ENCODE peak calls at places on chromosome 10, in four cellular contexts. G is pancreas, J is left ventricle myocardium inferior, I is neural crest cell. C is an unnamed sample.

GRCh38 chr10:133130602-133131001 is 29.4 kb upstream of the KNDC1 start:
- DNase-seq in I (no peak), G (no peak), J (peak), C (no peak)

GRCh38 chr10:103881420-103882284 is 26.3 kb upstream of the SH3PXD2A start:
- DNase-seq in G (no peak), J (peak), I (no peak), C (no peak)

GRCh38 chr10:86374664-86375063 is 8.1 kb upstream of the GRID1 start:
- DNase-seq in G (no peak), I (no peak), J (no peak), C (no peak)

GRCh38 chr10:113362645-113363091 is 190.2 kb upstream of the HABP2 start:
- DNase-seq in J (no peak), I (no peak), G (no peak), C (no peak)

GRCh38 chr10:110171032-110171431 is 36.4 kb upstream of the MXI1 start:
- DNase-seq in G (no peak), I (no peak), J (no peak), C (no peak)

GRCh38 chr10:71213127-71213616 is 802 bp downstream of the UNC5B start:
- DNase-seq in J (peak), G (peak), I (no peak), C (no peak)

GRCh38 chr10:6039711-6040110 is 22.5 kb downstream of the IL2RA start:
- DNase-seq in G (no peak), J (no peak), I (no peak), C (no peak)

GRCh38 chr10:47031251-47031952 is 120.2 kb downstream of the PTPN20 start:
- DNase-seq in G (no peak), I (no peak), J (no peak), C (no peak)

GRCh38 chr10:22544325-22545068 is 169.9 kb downstream of the PIP4K2A start:
- DNase-seq in I (no peak), G (no peak), J (no peak), C (no peak)

DNA sequence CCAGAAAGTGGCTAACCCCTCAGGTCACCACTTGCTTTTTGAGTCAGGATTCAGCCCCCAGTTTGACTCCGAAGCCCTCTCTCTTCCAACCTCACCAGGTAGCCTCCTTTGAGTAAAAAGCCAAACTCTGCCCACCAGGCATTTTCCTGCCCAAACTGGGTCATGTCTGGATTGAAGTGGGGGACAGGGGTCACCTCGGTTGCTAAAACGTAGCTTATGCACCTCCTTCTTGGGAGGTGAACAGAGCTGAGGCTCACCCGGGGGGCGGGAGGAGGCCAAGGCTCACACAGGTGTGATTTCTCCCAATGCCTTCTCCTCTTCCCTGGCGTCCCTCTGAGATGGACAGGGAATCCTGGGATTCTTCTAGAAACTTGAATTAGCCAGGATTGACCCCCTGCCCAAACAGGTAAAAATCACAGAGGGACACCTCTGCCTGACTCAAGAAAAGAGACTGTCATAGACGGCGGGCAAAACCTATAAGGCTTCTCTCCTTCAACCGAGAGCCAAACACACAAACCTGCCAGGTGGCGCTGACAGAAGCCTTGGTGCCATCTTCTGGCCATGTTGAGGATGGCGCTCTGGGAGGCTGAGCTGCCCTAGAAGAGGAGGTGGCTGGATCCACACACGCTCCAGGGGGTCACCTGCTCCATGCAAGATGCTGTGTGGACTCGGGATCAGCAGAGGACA is 51.6 kb downstream of the PRLHR start:
- DNase-seq in G (peak), J (peak), I (peak), C (no peak)
- TF ChIP-seq CTCF in G (peak), J (peak), I (peak), C (peak)

GRCh38 chr10:123153486-123154091 is 613 bp upstream of the BUB3 start:
- DNase-seq in G (no peak), J (no peak), I (no peak), C (no peak)

GRCh38 chr10:123156091-123156490 is 1.9 kb downstream of the BUB3 start:
- DNase-seq in G (no peak), I (no peak), J (no peak), C (no peak)

GRCh38 chr10:123157210-123157609 is 3.0 kb downstream of the BUB3 start:
- DNase-seq in J (no peak), G (no peak), I (no peak), C (no peak)

GRCh38 chr10:123154943-123155505 is 822 bp downstream of the BUB3 start:
- DNase-seq in J (no peak), G (no peak), I (no peak), C (no peak)

DNA sequence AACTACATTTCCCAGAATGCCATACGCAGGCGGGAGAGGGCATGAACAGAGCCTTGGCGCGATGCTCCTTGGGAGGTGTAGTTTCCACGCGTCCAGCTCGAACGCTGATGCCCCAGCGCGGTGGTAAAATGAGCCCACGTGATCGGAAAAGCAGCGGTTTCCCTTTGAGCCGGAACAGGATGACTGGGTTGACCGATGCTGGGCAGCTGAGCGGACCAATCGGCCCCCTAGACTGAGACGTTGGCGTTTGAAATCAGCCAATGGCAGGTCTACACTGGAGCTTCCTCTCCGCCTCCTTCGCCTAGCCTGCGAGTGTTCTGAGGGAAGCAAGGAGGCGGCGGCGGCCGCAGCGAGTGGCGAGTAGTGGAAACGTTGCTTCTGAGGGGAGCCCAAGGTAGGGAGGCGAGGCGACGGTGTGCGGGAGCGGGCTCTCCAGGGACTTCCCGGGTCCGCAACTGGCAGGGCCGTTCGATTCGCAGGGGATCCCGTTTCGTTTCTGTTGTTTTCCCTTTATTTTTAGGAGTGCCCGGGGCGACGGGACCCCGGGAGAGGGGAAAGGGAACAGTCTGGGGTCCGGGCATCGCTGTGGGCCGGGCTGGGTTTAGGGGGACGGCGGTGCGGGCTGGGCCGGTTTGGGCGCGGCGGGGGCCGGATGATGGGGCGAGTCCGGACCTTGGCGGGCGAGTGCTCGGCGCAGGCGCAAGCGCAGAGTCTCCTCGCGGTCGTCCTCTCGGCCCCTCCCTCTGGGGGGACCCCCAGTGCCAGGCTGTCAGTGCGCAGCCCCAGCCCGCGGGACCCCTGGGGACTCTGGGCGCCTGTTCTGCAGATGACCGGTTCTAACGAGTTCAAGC is at the start of gene BUB3:
- DNase-seq in G (peak), J (peak), I (peak), C (peak)
- TF ChIP-seq CTCF in G (peak), J (peak), I (peak), C (peak)

DNA sequence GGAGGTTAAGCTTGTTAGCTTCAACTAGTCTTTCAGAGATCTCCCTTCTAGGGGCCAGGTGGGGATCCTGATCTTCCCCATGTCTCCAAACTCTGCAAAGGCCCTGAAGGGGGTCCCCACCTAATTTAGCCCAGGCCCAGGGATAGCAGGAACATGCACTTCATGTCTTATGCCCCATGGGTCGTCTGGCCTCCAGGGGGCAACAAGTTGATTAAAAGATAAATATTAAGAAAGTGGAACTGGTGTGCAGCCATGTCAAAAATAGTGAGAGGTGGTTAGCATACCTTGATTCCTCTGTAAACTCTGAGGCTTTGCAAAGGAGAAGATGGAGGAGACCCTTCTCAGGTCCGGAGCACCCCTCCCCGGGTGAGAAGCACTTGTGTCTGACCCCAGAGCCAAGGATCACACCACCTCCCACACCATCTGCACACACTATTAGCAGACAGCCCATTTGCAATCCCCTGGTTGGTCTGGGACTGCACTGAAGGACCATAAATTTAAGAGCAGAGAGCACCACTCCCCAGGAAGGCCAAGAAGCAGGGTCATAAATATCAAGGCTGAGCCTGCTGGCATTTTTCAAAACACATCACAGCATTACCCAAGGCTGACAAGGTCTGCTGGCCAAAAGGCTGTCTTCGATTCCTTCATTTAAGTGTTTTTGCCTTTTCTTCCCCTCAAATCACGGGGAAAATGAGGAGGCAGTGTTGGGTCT is 44.2 kb upstream of the LRRC18 start:
- DNase-seq in I (no peak), G (no peak), J (no peak), C (no peak)
- TF ChIP-seq CTCF in I (no peak), G (no peak), J (no peak), C (peak)

GRCh38 chr10:87818505-87819273 is 663 bp upstream of the ATAD1 start:
- DNase-seq in G (peak), J (peak), I (no peak), C (no peak)

GRCh38 chr10:87816163-87816841 is 1.7 kb downstream of the ATAD1 start:
- DNase-seq in J (no peak), G (no peak), I (no peak), C (no peak)

GRCh38 chr10:87817291-87817872 is 644 bp downstream of the ATAD1 start:
- DNase-seq in I (no peak), J (no peak), G (no peak), C (no peak)

GRCh38 chr10:87817873-87818504 is at the start of gene ATAD1:
- DNase-seq in I (peak), G (peak), J (peak), C (peak)

DNA sequence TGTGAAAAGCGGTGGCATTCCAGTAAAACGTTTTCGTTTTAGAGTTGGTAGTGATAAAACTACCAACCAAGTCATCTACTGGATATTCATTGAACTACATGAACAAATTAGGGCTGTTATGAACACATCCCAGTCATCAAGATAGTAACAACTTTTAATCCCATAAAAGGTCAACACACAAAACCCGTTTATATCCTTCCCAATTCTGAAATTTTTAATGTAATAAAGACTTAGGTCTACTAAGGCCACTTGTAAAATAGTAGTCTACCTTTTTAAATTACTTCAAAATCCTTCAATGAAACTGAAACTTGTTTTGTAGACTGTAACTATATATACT is 1.2 kb downstream of the ATAD1 start:
- DNase-seq in G (no peak), J (no peak), I (no peak), C (no peak)
- TF ChIP-seq CTCF in G (no peak), J (no peak), I (no peak), C (no peak)

GRCh38 chr10:77774940-77775391 is 137.4 kb upstream of the KCNMA1 start:
- DNase-seq in G (no peak), J (no peak), I (no peak), C (no peak)
- TF ChIP-seq CTCF in G (no peak), J (no peak), I (no peak), C (no peak)